ENCODE peak calls at places on chromosomes 2 and 18, in six cellular contexts. D is fibroblast of pulmonary artery, Y is heart right ventricle, U is GM23338, T is heart left ventricle, B is AG04450. E is an unnamed sample.

GRCh38 chr2:162261032-162261945 is 18.0 kb upstream of the FAP start:
- DNase-seq in D (peak), Y (peak), U (peak), T (peak), B (no peak), E (peak)

GRCh38 chr2:230956827-230957755 is 32.0 kb upstream of the GPR55 start:
- DNase-seq in D (peak), Y (peak), U (peak), T (no peak), B (no peak), E (peak)

GRCh38 chr2:130355578-130356431 is at the start of gene PTPN18:
- DNase-seq in D (peak), Y (peak), U (peak), T (peak), B (peak), E (peak)

GRCh38 chr2:84971799-84972790 is 1.1 kb downstream of the KCMF1 start:
- DNase-seq in D (peak), Y (peak), U (peak), T (peak), B (no peak), E (peak)

GRCh38 chr2:48482774-48483173 is 47.2 kb upstream of the STON1 start:
- DNase-seq in D (peak), Y (no peak), U (no peak), T (no peak), B (no peak), E (peak)

GRCh38 chr2:127071901-127072328 is 35.0 kb downstream of the BIN1 start:
- DNase-seq in D (no peak), Y (no peak), U (no peak), T (no peak), B (no peak), E (no peak)

GRCh38 chr2:9199716-9200633 is 6.6 kb upstream of the ASAP2 start:
- DNase-seq in D (peak), Y (no peak), U (no peak), T (no peak), B (peak), E (peak)

GRCh38 chr2:177693658-177694334 is 301.2 kb downstream of the AGPS start:
- DNase-seq in D (no peak), Y (no peak), U (no peak), T (no peak), B (no peak), E (no peak)

GRCh38 chr2:131966256-131966655 is 195.5 kb downstream of the ANKRD30BL start:
- DNase-seq in D (no peak), Y (no peak), U (no peak), T (no peak), B (no peak), E (no peak)

GRCh38 chr2:128746356-128746755 is 427.7 kb upstream of the HS6ST1 start:
- DNase-seq in D (peak), Y (no peak), U (no peak), T (no peak), B (no peak), E (peak)

GRCh38 chr2:51710222-51710621 is 678.3 kb upstream of the NRXN1 start:
- DNase-seq in D (no peak), Y (no peak), U (peak), T (no peak), B (no peak), E (no peak)

GRCh38 chr2:242001853-242002252 is 132.3 kb downstream of the RTP5 start:
- DNase-seq in D (no peak), Y (no peak), U (no peak), T (no peak), B (no peak), E (no peak)

GRCh38 chr2:116489292-116489691 is 1325.2 kb upstream of the DDX18 start:
- DNase-seq in D (no peak), Y (no peak), U (no peak), T (no peak), B (no peak), E (no peak)

GRCh38 chr2:218130822-218131221 is 5.0 kb downstream of the CXCR2 start:
- DNase-seq in D (no peak), Y (no peak), U (no peak), T (no peak), B (no peak), E (no peak)

GRCh38 chr2:41409328-41409727 is 638.5 kb upstream of the PKDCC start:
- DNase-seq in D (no peak), Y (no peak), U (peak), T (no peak), B (no peak), E (no peak)

DNA sequence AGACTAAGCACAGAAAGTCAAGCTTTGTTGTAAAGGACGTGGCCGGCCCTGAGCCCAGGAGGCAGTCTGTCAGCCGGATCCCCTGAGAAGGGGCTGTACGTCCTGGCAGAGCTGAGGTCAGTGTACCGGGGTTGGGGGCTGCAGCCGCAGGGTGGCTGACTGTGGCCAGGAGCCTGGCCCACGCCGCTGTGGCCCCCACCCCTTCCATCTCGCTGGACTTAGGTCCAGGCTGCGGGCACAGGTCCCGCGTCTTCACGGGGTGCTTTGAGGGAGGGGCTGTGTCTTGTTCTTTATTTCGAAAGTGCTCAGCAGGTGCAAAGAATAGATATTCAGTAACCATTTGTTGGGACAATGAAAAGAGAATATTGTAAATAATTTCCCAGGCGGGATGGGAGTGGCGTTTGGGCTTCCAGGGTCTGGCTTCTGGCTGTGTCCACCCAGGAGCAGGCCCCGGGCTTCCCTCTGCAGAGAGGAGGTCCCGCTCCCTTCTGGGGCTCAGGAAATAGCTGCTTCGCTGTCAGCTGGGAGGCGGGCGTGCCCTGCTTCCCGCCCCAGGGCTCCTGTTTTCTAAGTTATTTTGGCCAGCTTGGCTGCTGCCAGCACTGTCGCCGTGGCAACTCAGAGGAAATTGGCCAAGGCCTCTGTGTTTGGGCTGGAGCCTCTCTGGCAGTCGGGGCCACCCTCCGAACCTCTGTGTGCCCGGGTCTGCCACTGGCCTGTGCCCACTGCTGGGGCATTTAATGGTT is 7.4 kb downstream of the NFATC1 start:
- DNase-seq in D (peak), Y (peak), U (no peak), T (peak), B (no peak), E (no peak)
- H3K4me3 ChIP-seq in D (no peak), Y (no peak), U (no peak), T (peak), B (no peak), E (no peak)

GRCh38 chr18:9897129-9897528 is 11.4 kb downstream of the TXNDC2 start:
- DNase-seq in D (no peak), Y (no peak), U (peak), T (no peak), B (no peak), E (no peak)

GRCh38 chr18:9890191-9890590 is 4.4 kb downstream of the TXNDC2 start:
- DNase-seq in D (no peak), Y (no peak), U (no peak), T (no peak), B (no peak), E (no peak)

GRCh38 chr18:9890957-9891356 is 5.2 kb downstream of the TXNDC2 start:
- DNase-seq in D (no peak), Y (no peak), U (no peak), T (no peak), B (no peak), E (no peak)

GRCh38 chr18:9898792-9899549 is 13.2 kb downstream of the TXNDC2 start:
- DNase-seq in D (peak), Y (no peak), U (no peak), T (no peak), B (no peak), E (peak)

GRCh38 chr18:9894454-9895068 is 8.8 kb downstream of the TXNDC2 start:
- DNase-seq in D (no peak), Y (no peak), U (no peak), T (no peak), B (no peak), E (no peak)
- TF ChIP-seq CTCF in D (no peak), Y (no peak), U (no peak), T (no peak), B (no peak), E (no peak)

GRCh38 chr2:74379851-74380789 is at the start of gene DCTN1:
- DNase-seq in D (peak), Y (no peak), U (peak), T (peak), B (peak), E (peak)
- H3K4me3 ChIP-seq in D (peak), Y (peak), U (peak), T (peak), B (peak), E (peak)

GRCh38 chr2:72094701-72095100 is 53.0 kb downstream of the CYP26B1 start:
- DNase-seq in D (no peak), Y (no peak), U (no peak), T (no peak), B (no peak), E (no peak)

GRCh38 chr2:72098935-72099334 is 48.7 kb downstream of the CYP26B1 start:
- DNase-seq in D (no peak), Y (no peak), U (no peak), T (no peak), B (no peak), E (no peak)

GRCh38 chr2:72095364-72095763 is 52.3 kb downstream of the CYP26B1 start:
- DNase-seq in D (no peak), Y (no peak), U (no peak), T (no peak), B (no peak), E (no peak)

GRCh38 chr2:72096181-72096580 is 51.5 kb downstream of the CYP26B1 start:
- DNase-seq in D (no peak), Y (no peak), U (no peak), T (no peak), B (no peak), E (no peak)

DNA sequence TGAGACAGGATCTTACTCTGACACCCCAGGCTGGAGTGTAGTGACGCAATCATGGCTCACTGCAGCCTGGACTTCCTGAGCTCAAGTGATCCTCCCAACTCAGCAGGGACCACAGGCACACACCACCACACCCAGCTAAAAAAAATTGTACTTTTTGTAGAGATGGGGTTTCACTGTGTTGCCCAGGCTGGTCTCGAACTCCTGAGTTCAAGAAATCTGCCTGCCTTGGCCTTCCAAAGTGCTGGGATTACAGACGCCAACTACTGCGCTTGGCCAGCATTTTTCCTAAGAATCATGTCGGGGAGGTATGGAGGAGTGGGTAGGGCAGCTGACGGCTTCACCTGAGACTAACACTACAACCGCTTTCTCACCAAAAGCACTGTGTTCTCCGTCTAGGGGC is 50.4 kb downstream of the CYP26B1 start:
- DNase-seq in D (no peak), Y (no peak), U (no peak), T (no peak), B (no peak), E (no peak)
- TF ChIP-seq CTCF in D (no peak), Y (no peak), U (no peak), T (no peak), B (no peak), E (no peak)

DNA sequence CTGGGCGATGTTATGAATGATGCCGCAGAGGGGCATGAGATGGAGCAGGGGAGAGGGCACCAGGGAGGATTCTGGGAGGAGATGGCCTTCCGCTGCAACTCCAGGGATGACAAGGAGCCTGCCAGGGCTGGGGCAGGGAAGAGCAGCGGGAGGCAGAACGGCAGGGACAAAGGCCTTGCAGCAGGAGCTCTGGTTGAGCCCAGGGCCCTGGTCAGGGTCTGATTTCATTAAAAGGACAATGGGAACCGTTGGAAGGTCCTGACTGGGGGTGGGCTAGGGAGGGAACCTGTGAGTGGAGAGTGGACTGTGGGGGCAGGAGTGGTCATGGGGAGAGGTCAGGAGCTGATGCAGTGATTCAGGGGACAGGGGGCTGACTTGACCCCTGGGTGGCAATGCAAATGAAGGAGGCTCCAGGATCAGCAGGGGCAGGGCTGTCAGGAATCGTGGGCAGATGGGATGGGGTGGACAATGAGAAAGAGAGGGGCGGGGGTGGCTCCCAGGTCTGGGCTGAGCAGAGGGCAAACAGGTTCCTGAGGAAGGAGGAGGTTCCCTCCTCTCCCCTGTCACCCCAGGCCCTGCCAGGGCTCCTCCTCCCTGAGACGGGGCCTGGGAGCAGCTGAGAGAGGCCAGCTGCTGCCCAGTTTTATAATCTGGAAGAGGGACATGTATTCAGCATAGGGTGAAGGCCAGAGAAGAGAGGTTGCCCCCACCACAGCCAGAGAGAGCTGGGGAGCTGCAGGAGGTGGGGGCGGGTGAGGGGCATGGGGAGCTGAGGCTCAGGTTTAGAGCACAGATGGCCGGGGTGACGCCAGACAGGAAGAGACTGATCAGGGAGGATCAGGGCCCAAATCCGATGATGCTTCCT is 7.3 kb upstream of the DUSP2 start:
- DNase-seq in D (no peak), Y (no peak), U (no peak), T (no peak), B (no peak), E (no peak)
- H3K4me3 ChIP-seq in D (no peak), Y (no peak), U (no peak), T (no peak), B (no peak), E (no peak)

GRCh38 chr18:9333441-9334350 is 877 bp upstream of the TWSG1 start:
- DNase-seq in D (no peak), Y (peak), U (peak), T (peak), B (no peak), E (no peak)
- TF ChIP-seq CTCF in D (no peak), Y (no peak), U (peak), T (no peak), B (no peak), E (no peak)

DNA sequence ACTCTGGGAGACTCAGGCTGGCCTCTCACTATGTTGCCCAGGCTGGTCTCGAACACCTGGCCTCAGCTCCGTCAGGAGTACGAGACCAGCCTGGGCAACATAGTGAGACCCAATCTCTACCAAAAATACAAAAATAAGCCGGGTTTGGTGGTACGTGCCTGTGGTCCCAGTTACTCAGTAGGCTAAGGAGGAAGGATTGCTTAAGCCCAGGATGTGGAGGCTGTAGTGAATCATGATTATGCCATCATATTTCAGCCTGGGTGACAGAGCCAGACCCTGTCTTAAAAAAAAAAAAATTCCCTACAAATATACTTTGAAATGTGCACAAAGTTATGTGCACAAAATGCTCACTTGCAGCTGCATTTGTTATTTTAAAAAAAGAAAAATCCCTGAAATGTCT is 26.3 kb upstream of the AGAP1 start:
- DNase-seq in D (peak), Y (no peak), U (no peak), T (no peak), B (peak), E (peak)
- H3K4me3 ChIP-seq in D (no peak), Y (no peak), U (no peak), T (no peak), B (no peak), E (no peak)

GRCh38 chr2:106197878-106198277 is 3.8 kb upstream of the UXS1 start:
- DNase-seq in D (peak), Y (no peak), U (no peak), T (no peak), B (peak), E (peak)
- TF ChIP-seq CTCF in D (no peak), Y (no peak), U (no peak), T (no peak), B (no peak), E (no peak)

E was measured in choroid plexus epithelial cell.